ENCODE peak calls at places on chromosomes 2 and 18, in ten cellular contexts. Q is NCI-H748 treated with DMSO at 0.1 percent for 48 hours; Y is B cell; A is adipocyte; V is HTR-8/SVneo; P is cardiac muscle cell; D is pancreas; U is stimulated activated naive B cell treated with anti-CD40 and anti-IgM and Interleukin-4, amounts not matched to agents 10 μg/mL and 1 μg/mL and 100 μg/mL, for 72 hours; S is neural progenitor cell; J is NCI-H2171 treated with DMSO at 0.1 percent for 48 hours. C is an unnamed sample.

GRCh38 chr2:65136253-65136652 is 6.3 kb upstream of the RAB1A start:
- DNase-seq in A (no peak), V (no peak), Y (no peak), D (no peak), S (no peak), P (no peak), U (no peak), J (no peak), Q (no peak), C (no peak)

GRCh38 chr2:189285962-189286648 is 106.5 kb upstream of the COL5A2 start:
- DNase-seq in J (no peak), P (peak; percentile 61), V (peak; percentile 44), A (peak; percentile 96), Q (no peak), D (no peak), S (no peak), Y (no peak), U (no peak), C (no peak)

GRCh38 chr2:173286153-173286809 is 68.4 kb upstream of the CDCA7 start:
- DNase-seq in V (no peak), Y (no peak), Q (no peak), A (no peak), J (no peak), S (no peak), P (no peak), D (no peak), U (no peak), C (no peak)

GRCh38 chr2:119223521-119224390 is at the start of gene STEAP3:
- DNase-seq in S (peak; percentile 91), P (peak; percentile 90), U (peak; percentile 33), A (peak; percentile 67), D (peak; percentile 91), V (peak; percentile 73), J (peak; percentile 28), Y (peak; percentile 47), Q (peak; percentile 3), C (no peak)

GRCh38 chr2:150484461-150484931 is 3.0 kb downstream of the RND3 start:
- DNase-seq in V (no peak), U (no peak), S (peak; percentile 35), D (no peak), J (peak; percentile 32), P (no peak), Q (peak; percentile 20), A (peak; percentile 43), Y (no peak), C (no peak)

GRCh38 chr2:144099746-144100438 is 420.0 kb downstream of the ZEB2 start:
- DNase-seq in S (no peak), Y (no peak), A (peak; percentile 72), V (peak; percentile 51), U (no peak), Q (no peak), J (no peak), P (peak; percentile 23), D (no peak), C (no peak)

GRCh38 chr2:234963785-234964615 is 12.2 kb downstream of the SH3BP4 start:
- DNase-seq in S (no peak), A (no peak), P (no peak), J (no peak), U (no peak), Y (no peak), Q (no peak), V (no peak), D (no peak), C (no peak)

GRCh38 chr2:192151848-192152247 is 42.9 kb downstream of the TMEFF2 start:
- DNase-seq in V (no peak), S (no peak), P (no peak), Y (no peak), A (no peak), Q (no peak), D (no peak), J (peak; percentile 47), U (no peak), C (no peak)

GRCh38 chr2:175436076-175436475 is 254.6 kb upstream of the ATP5MC3 start:
- DNase-seq in V (no peak), S (no peak), A (no peak), U (no peak), Q (no peak), D (no peak), P (no peak), Y (no peak), J (no peak), C (no peak)

GRCh38 chr2:74502720-74503505 is 3.5 kb upstream of the LBX2 start:
- DNase-seq in U (peak; percentile 59), S (peak; percentile 54), P (peak; percentile 39), Q (no peak), A (peak; percentile 91), Y (peak; percentile 79), J (no peak), D (peak; percentile 73), V (peak; percentile 93), C (no peak)

GRCh38 chr2:1868683-1869141 is 124.4 kb upstream of the PXDN start:
- DNase-seq in P (no peak), V (no peak), U (no peak), J (peak; percentile 85), Q (no peak), D (no peak), A (no peak), S (peak; percentile 68), Y (no peak), C (no peak)

GRCh38 chr2:60484080-60484737 is 69.2 kb downstream of the BCL11A start:
- DNase-seq in Q (no peak), V (peak; percentile 34), J (no peak), P (peak; percentile 28), S (peak; percentile 22), A (peak; percentile 82), U (no peak), D (no peak), Y (peak; percentile 63), C (no peak)

GRCh38 chr2:190121971-190122370 is 59.4 kb upstream of the MSTN start:
- DNase-seq in V (peak; percentile 24), A (peak; percentile 52), J (peak; percentile 5), U (no peak), P (peak; percentile 12), D (no peak), S (peak; percentile 51), Y (no peak), Q (no peak), C (no peak)

GRCh38 chr2:222774941-222775340 is 85.9 kb upstream of the ACSL3 start:
- DNase-seq in P (no peak), A (peak; percentile 39), Q (no peak), V (peak; percentile 51), Y (no peak), S (no peak), U (no peak), J (no peak), D (no peak), C (no peak)

GRCh38 chr2:95023222-95023597 is 2.3 kb upstream of the MAL start:
- DNase-seq in S (no peak), D (no peak), U (no peak), P (no peak), A (no peak), V (no peak), Y (no peak), Q (no peak), J (peak; percentile 19), C (no peak)

GRCh38 chr18:52481116-52481515 is 141.1 kb downstream of the DCC start:
- DNase-seq in P (no peak), U (no peak), D (peak; percentile 42), J (no peak), A (no peak), V (no peak), S (no peak), Q (no peak), Y (no peak), C (no peak)

GRCh38 chr2:11540148-11540995 is 6.5 kb downstream of the GREB1 start:
- DNase-seq in U (no peak), A (no peak), P (peak; percentile 60), Q (peak; percentile 89), V (no peak), J (peak; percentile 38), S (no peak), Y (no peak), D (no peak), C (no peak)

GRCh38 chr2:41717883-41718282 is 329.9 kb upstream of the PKDCC start:
- DNase-seq in S (no peak), A (no peak), Y (no peak), J (no peak), V (no peak), P (no peak), D (no peak), U (no peak), Q (no peak), C (no peak)

GRCh38 chr18:30622635-30623034 is 419.9 kb downstream of the DSC3 start:
- DNase-seq in Y (no peak), V (no peak), A (no peak), J (no peak), D (no peak), S (no peak), U (no peak), Q (no peak), P (no peak), C (no peak)

GRCh38 chr2:28544405-28544914 is 48.6 kb downstream of the PLB1 start:
- DNase-seq in S (peak; percentile 90), Q (no peak), J (no peak), P (peak; percentile 38), A (no peak), U (no peak), Y (no peak), D (no peak), V (no peak), C (no peak)

GRCh38 chr18:59802031-59802430 is 97.8 kb upstream of the PMAIP1 start:
- DNase-seq in A (no peak), U (no peak), Y (no peak), V (no peak), D (no peak), S (no peak), Q (no peak), J (no peak), P (no peak), C (no peak)

GRCh38 chr18:74063023-74063422 is 84.6 kb downstream of the FBXO15 start:
- DNase-seq in P (no peak), V (no peak), J (no peak), Y (peak; percentile 70), A (no peak), U (peak; percentile 26), S (no peak), Q (no peak), D (no peak), C (no peak)

GRCh38 chr2:230738391-230738811 is 25.8 kb downstream of the CAB39 start:
- DNase-seq in J (no peak), A (peak; percentile 68), Q (no peak), U (no peak), S (no peak), D (no peak), P (no peak), V (no peak), Y (no peak), C (no peak)

GRCh38 chr2:48548871-48549270 is 18.9 kb downstream of the STON1 start:
- DNase-seq in D (no peak), A (no peak), Y (no peak), Q (no peak), V (no peak), P (no peak), J (no peak), U (no peak), S (peak; percentile 24), C (no peak)

GRCh38 chr18:9287037-9287436 is 47.5 kb upstream of the TWSG1 start:
- DNase-seq in D (no peak), Y (no peak), A (no peak), P (no peak), V (no peak), S (no peak), U (no peak), Q (no peak), J (no peak), C (no peak)

C was measured in SIG-M5.